ENCODE peak calls at places on chromosomes 6 and 20, in nine cellular contexts. L, B, Z, W, J, O, S, X and Y are unnamed samples.

GRCh38 chr20:11901127-11901526 is 16.6 kb upstream of the BTBD3 start:
- DNase-seq in L (no peak), B (no peak), Z (peak), W (no peak), J (no peak), O (peak), S (peak), X (no peak), Y (no peak)

GRCh38 chr20:19964289-19965263 is 52.6 kb upstream of the NAA20 start:
- DNase-seq in L (peak), B (no peak), Z (peak), W (no peak), J (no peak), O (peak), S (peak), X (no peak), Y (peak)

GRCh38 chr6:34132082-34132357 is 13.9 kb downstream of the GRM4 start:
- DNase-seq in L (no peak), B (no peak), Z (no peak), W (peak), J (no peak), O (no peak), S (no peak), X (no peak), Y (no peak)

GRCh38 chr6:109783245-109783990 is 92.3 kb downstream of the FIG4 start:
- DNase-seq in L (no peak), B (no peak), Z (no peak), W (peak), J (no peak), O (no peak), S (no peak), X (peak), Y (no peak)

GRCh38 chr6:81216668-81217067 is 535.8 kb downstream of the TENT5A start:
- DNase-seq in L (no peak), B (no peak), Z (no peak), W (no peak), J (no peak), O (no peak), S (no peak), X (no peak), Y (no peak)

GRCh38 chr6:125597411-125598253 is 151.8 kb upstream of the HEY2 start:
- DNase-seq in L (peak), B (no peak), Z (no peak), W (no peak), J (peak), O (no peak), S (no peak), X (no peak), Y (no peak)

GRCh38 chr6:124881898-124882579 is 80.2 kb upstream of the RNF217 start:
- DNase-seq in L (no peak), B (no peak), Z (peak), W (no peak), J (no peak), O (no peak), S (no peak), X (peak), Y (no peak)

GRCh38 chr6:42402184-42402583 is 49.5 kb downstream of the TRERF1 start:
- DNase-seq in L (no peak), B (peak), Z (peak), W (no peak), J (no peak), O (no peak), S (peak), X (no peak), Y (no peak)

GRCh38 chr6:133889557-133890301 is 816 bp downstream of the TCF21 start:
- DNase-seq in L (peak), B (no peak), Z (peak), W (peak), J (no peak), O (no peak), S (no peak), X (no peak), Y (no peak)

GRCh38 chr20:53677447-53678314 is 84.0 kb upstream of the ZNF217 start:
- DNase-seq in L (peak), B (no peak), Z (peak), W (peak), J (peak), O (peak), S (no peak), X (no peak), Y (no peak)

GRCh38 chr6:129644567-129645015 is 65.4 kb downstream of the ARHGAP18 start:
- DNase-seq in L (no peak), B (no peak), Z (peak), W (no peak), J (no peak), O (peak), S (no peak), X (no peak), Y (no peak)

GRCh38 chr6:39791850-39792500 is at the start of gene DAAM2:
- DNase-seq in L (peak), B (no peak), Z (peak), W (peak), J (peak), O (no peak), S (no peak), X (peak), Y (no peak)

GRCh38 chr6:45378324-45378926 is 691 bp upstream of the SUPT3H start:
- DNase-seq in L (peak), B (peak), Z (no peak), W (no peak), J (peak), O (no peak), S (peak), X (no peak), Y (peak)

GRCh38 chr6:158488065-158488464 is 71.8 kb upstream of the TMEM181 start:
- DNase-seq in L (no peak), B (no peak), Z (peak), W (no peak), J (no peak), O (no peak), S (peak), X (no peak), Y (no peak)

GRCh38 chr6:49570474-49571079 is 20.1 kb downstream of the C6orf141 start:
- DNase-seq in L (no peak), B (no peak), Z (peak), W (no peak), J (no peak), O (peak), S (no peak), X (no peak), Y (no peak)

GRCh38 chr6:157999100-158000051 is 17.7 kb downstream of the SYNJ2 start:
- DNase-seq in L (peak), B (no peak), Z (no peak), W (no peak), J (no peak), O (no peak), S (no peak), X (no peak), Y (no peak)

GRCh38 chr6:42249279-42249678 is 31.6 kb upstream of the MRPS10 start:
- DNase-seq in L (no peak), B (no peak), Z (no peak), W (no peak), J (peak), O (no peak), S (peak), X (peak), Y (no peak)

GRCh38 chr6:31587791-31588777 is 2.0 kb downstream of the LST1 start:
- DNase-seq in L (no peak), B (no peak), Z (no peak), W (no peak), J (no peak), O (no peak), S (no peak), X (no peak), Y (no peak)

GRCh38 chr6:133160531-133160930 is 80.6 kb upstream of the EYA4 start:
- DNase-seq in L (no peak), B (no peak), Z (no peak), W (no peak), J (no peak), O (no peak), S (no peak), X (no peak), Y (no peak)

GRCh38 chr6:42185597-42185996 is 9.2 kb downstream of the GUCA1B start:
- DNase-seq in L (no peak), B (no peak), Z (no peak), W (no peak), J (peak), O (no peak), S (no peak), X (peak), Y (no peak)

GRCh38 chr20:44810391-44811149 is at the start of gene RIMS4:
- DNase-seq in L (no peak), B (no peak), Z (no peak), W (peak), J (no peak), O (no peak), S (no peak), X (peak), Y (no peak)

DNA sequence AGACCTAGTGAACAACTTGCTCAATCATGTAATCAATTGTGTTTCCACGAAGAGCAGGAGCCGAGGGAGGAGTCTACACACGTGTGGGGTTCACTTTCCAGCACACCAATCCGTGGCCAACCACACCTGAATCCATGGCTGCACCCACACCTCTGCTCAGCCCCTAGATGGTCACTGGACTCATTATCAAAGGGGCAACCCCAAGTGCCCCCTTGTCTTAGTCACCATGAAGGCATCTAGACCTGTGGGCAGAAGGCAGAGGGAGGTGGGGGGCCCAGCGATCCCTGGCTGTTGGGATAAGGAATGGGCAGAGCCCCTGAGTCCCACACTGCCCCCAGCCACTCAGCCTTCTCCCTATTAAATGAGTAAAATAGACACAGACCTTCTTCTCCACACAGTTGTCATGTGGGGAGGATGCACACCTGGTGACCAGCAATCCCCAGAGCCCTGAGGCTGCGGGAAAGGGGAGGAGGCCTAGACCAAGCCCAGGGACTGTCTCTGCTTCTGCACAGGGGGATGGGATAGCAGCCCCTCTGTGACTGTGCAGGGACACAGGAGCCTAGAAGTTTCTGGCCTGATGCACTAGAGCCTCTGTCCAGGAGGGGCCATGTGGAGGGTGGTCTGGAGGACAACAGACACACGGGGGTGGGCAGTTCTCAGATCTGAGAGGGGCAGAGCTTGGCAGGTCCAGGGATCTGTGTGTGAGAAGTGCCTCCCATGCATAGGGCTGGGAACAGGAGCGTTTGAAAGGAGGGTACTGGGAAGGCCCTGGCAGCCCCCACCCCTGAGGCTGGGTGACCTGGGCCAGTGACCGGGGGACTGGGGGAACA is 1.9 kb upstream of the RAET1L start:
- DNase-seq in L (no peak), B (no peak), Z (no peak), W (no peak), J (no peak), O (no peak), S (no peak), X (peak), Y (no peak)
- H3K27ac ChIP-seq in L (no peak), B (no peak), Z (no peak), W (no peak), J (no peak), O (no peak), S (no peak), X (no peak), Y (no peak)

GRCh38 chr6:98794306-98794852 is 40.0 kb upstream of the POU3F2 start:
- DNase-seq in L (no peak), B (no peak), Z (no peak), W (no peak), J (no peak), O (no peak), S (no peak), X (no peak), Y (no peak)
- TF ChIP-seq CTCF in L (no peak), B (no peak), Z (no peak), W (no peak), J (no peak), O (no peak), S (no peak), X (no peak), Y (no peak)

GRCh38 chr6:5730586-5731263 is 276.0 kb downstream of the NRN1 start:
- DNase-seq in L (no peak), B (no peak), Z (peak), W (no peak), J (no peak), O (no peak), S (peak), X (no peak), Y (no peak)

GRCh38 chr6:5731435-5731834 is 275.3 kb downstream of the NRN1 start:
- DNase-seq in L (no peak), B (no peak), Z (no peak), W (no peak), J (no peak), O (peak), S (no peak), X (no peak), Y (no peak)

GRCh38 chr6:5726976-5727718 is 279.6 kb downstream of the NRN1 start:
- DNase-seq in L (no peak), B (no peak), Z (peak), W (no peak), J (no peak), O (no peak), S (no peak), X (no peak), Y (no peak)

GRCh38 chr6:5729813-5730212 is 276.9 kb downstream of the NRN1 start:
- DNase-seq in L (no peak), B (no peak), Z (no peak), W (no peak), J (no peak), O (no peak), S (no peak), X (no peak), Y (no peak)

DNA sequence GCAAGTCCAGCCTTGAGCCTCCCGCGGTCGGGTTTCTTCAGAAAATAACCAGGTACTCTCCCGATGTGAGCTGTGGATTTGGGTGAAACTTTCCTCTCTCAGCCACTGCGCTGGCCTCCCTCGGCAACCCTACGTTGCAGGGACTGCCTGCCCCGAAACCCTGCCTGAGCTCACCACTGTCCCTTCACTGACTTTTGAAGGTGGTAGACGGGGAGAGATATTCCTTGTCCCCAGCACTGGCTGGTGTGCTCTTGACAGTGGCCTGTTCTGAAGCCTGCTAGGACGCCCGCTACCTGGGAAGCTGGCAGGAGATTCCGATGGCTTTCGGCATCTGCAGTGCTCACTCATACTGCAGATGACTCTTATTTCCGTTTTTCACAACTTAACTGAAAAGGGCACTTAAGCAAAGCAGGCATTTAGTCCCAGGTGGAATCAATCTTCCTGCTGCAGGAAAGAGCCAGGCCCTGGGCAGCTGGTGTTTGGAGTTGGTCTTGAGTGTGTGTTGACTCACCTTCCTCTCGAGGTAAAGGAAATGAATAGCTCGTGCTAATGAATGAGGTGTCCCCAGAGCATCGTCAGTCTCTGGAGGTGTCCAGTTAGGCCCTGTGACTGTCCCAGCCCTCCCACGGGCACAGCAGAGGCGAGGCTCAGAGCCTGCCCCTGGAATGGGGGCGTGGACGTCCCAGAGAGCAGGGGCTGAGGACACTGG is 277.8 kb downstream of the NRN1 start:
- DNase-seq in L (no peak), B (no peak), Z (peak), W (no peak), J (no peak), O (no peak), S (peak), X (no peak), Y (no peak)
- H3K27ac ChIP-seq in L (no peak), B (no peak), Z (no peak), W (no peak), J (no peak), O (no peak), S (peak), X (no peak), Y (no peak)

DNA sequence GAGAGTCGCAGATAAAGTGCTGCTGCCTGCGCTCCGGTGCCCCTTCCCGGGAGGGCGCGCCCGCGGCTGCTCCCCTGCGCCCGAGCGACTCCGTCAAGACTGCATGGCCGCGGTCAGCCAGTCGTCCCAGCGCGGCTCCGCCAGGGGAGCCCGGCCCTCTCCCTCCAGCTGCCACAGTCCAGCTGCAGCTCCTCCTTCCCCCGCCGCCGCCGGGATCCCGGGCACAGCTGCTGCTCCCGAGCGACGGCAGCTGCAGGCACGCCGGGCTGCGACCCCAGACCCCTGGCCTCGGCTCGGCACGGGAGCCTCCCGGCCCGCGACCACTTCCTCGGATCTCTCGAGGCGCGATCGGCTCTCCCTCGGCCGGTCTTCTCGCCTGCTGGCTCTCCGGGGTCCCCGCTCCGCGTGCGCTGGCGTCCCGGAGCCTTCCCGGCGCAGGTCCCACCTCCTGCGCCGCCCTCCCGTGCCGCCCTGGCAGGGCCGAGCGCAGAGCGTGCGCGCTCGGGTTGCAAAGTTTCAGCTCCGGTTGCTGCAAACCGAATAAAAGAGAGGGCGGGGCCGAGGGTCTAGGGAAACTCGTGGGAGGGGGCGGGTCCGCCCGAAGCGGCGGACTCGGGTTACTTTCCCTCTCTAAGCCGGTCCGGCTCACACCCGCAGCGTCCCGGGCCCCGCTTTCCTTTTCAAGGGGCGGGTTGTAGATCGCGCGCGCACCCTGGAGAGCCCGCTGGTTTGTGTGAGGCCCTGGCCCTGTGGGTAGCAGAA is at the start of gene CNKSR3:
- DNase-seq in L (peak), B (no peak), Z (peak), W (peak), J (peak), O (peak), S (peak), X (peak), Y (peak)
- TF ChIP-seq CTCF in L (no peak), B (no peak), Z (peak), W (no peak), J (no peak), O (peak), S (no peak), X (no peak), Y (peak)

GRCh38 chr6:170209354-170210025 is 81.4 kb downstream of the DLL1 start:
- DNase-seq in L (no peak), B (no peak), Z (no peak), W (peak), J (no peak), O (no peak), S (no peak), X (peak), Y (peak)
- H3K27ac ChIP-seq in L (no peak), B (no peak), Z (no peak), W (no peak), J (no peak), O (no peak), S (no peak), X (no peak), Y (no peak)

GRCh38 chr6:112086744-112087135 is 542 bp downstream of the TUBE1 start:
- DNase-seq in L (no peak), B (no peak), Z (peak), W (no peak), J (no peak), O (peak), S (peak), X (no peak), Y (no peak)
- TF ChIP-seq CTCF in L (peak), B (no peak), Z (no peak), W (peak), J (no peak), O (peak), S (peak), X (peak), Y (no peak)

GRCh38 chr20:58646703-58647102 is 4.4 kb upstream of the STX16 start:
- DNase-seq in L (no peak), B (no peak), Z (no peak), W (no peak), J (no peak), O (no peak), S (no peak), X (peak), Y (no peak)

GRCh38 chr20:58650181-58650775 is 805 bp upstream of the STX16 start:
- DNase-seq in L (peak), B (peak), Z (peak), W (peak), J (peak), O (no peak), S (no peak), X (peak), Y (no peak)

GRCh38 chr20:58647162-58647813 is 3.8 kb upstream of the STX16 start:
- DNase-seq in L (no peak), B (no peak), Z (no peak), W (no peak), J (no peak), O (no peak), S (no peak), X (peak), Y (no peak)

GRCh38 chr20:58649288-58650180 is 1.5 kb upstream of the STX16 start:
- DNase-seq in L (peak), B (peak), Z (no peak), W (no peak), J (peak), O (no peak), S (no peak), X (peak), Y (no peak)

DNA sequence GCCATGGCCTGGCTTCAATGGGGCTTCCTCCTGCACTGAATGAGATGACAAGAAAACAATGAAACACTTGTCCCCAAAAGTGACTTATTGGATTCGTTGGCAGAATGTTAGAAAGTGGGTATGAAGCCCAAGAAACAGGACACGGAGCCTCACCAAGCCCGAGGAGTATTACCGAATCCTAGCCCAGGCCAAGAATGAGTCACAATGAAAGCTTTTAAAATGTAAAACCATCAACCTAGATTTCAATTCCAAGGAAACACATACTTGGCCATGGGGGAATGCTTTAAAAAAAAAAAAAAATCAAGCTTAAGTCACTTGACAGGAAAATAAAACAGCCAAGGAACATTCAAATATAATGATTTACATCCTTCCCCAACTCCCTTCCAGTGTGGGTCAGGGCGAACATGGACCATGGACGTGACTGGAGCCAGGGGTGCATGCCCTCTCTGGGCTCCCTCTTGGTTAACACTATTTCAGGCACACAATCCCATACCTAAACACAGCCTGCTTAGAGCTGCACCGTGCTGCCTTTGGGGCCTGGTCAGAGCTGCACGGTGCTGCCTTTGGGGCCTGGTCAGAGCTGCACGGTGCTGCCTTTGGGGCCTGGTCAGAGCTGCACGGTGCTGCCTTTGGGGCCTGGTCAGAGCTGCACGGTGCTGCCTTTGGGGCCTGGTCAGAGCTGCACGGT is 3.1 kb upstream of the STX16 start:
- DNase-seq in L (no peak), B (no peak), Z (peak), W (no peak), J (peak), O (no peak), S (no peak), X (peak), Y (peak)
- H3K27ac ChIP-seq in L (no peak), B (no peak), Z (no peak), W (no peak), J (no peak), O (no peak), S (peak), X (no peak), Y (no peak)